ENCODE peak calls at places on chromosomes 1 and 21, in seven cellular contexts. A, Y, J, Z, O, K and H are unnamed samples.

GRCh38 chr1:30660241-30660640 is 63.1 kb downstream of the MATN1 start:
- DNase-seq in A (no peak), Y (no peak), J (no peak), Z (no peak), O (no peak), K (no peak), H (no peak)

GRCh38 chr1:59266927-59267293 is 30.0 kb upstream of the FGGY start:
- DNase-seq in A (no peak), Y (no peak), J (no peak), Z (no peak), O (no peak), K (no peak), H (no peak)

GRCh38 chr1:214404571-214405213 is 123.7 kb downstream of the SMYD2 start:
- DNase-seq in A (peak), Y (peak), J (no peak), Z (no peak), O (peak), K (no peak), H (no peak)

GRCh38 chr1:192724670-192725069 is 84.2 kb upstream of the RGS2 start:
- DNase-seq in A (no peak), Y (no peak), J (no peak), Z (no peak), O (no peak), K (no peak), H (no peak)

GRCh38 chr1:230084408-230085177 is 17.6 kb downstream of the GALNT2 start:
- DNase-seq in A (peak), Y (peak), J (no peak), Z (no peak), O (no peak), K (no peak), H (no peak)

GRCh38 chr1:33163621-33164071 is 18.2 kb downstream of the TRIM62 start:
- DNase-seq in A (no peak), Y (no peak), J (peak), Z (no peak), O (peak), K (no peak), H (no peak)

GRCh38 chr1:149843302-149844041 is 55.9 kb upstream of the BOLA1 start:
- DNase-seq in A (no peak), Y (peak), J (no peak), Z (no peak), O (no peak), K (no peak), H (no peak)

GRCh38 chr21:34989337-34990151 is 59.6 kb downstream of the RUNX1 start:
- DNase-seq in A (no peak), Y (no peak), J (no peak), Z (no peak), O (no peak), K (no peak), H (no peak)

GRCh38 chr1:38941527-38942019 is at the start of gene RHBDL2:
- DNase-seq in A (no peak), Y (no peak), J (no peak), Z (no peak), O (no peak), K (no peak), H (peak)

GRCh38 chr1:32997381-32997891 is 32.8 kb upstream of the RNF19B start:
- DNase-seq in A (no peak), Y (no peak), J (no peak), Z (no peak), O (no peak), K (no peak), H (no peak)

GRCh38 chr21:32572574-32573420 is 12.5 kb downstream of the TCP10L start:
- DNase-seq in A (no peak), Y (peak), J (no peak), Z (no peak), O (no peak), K (no peak), H (no peak)

GRCh38 chr21:15252437-15252836 is 187.6 kb upstream of the NRIP1 start:
- DNase-seq in A (no peak), Y (no peak), J (no peak), Z (no peak), O (no peak), K (no peak), H (no peak)

GRCh38 chr1:161228032-161228431 is 2.2 kb downstream of the TOMM40L start:
- DNase-seq in A (no peak), Y (no peak), J (no peak), Z (no peak), O (no peak), K (no peak), H (no peak)
- TF ChIP-seq SP1 in A (no peak), Y (no peak), J (no peak), Z (no peak), O (no peak), K (no peak), H (no peak)

DNA sequence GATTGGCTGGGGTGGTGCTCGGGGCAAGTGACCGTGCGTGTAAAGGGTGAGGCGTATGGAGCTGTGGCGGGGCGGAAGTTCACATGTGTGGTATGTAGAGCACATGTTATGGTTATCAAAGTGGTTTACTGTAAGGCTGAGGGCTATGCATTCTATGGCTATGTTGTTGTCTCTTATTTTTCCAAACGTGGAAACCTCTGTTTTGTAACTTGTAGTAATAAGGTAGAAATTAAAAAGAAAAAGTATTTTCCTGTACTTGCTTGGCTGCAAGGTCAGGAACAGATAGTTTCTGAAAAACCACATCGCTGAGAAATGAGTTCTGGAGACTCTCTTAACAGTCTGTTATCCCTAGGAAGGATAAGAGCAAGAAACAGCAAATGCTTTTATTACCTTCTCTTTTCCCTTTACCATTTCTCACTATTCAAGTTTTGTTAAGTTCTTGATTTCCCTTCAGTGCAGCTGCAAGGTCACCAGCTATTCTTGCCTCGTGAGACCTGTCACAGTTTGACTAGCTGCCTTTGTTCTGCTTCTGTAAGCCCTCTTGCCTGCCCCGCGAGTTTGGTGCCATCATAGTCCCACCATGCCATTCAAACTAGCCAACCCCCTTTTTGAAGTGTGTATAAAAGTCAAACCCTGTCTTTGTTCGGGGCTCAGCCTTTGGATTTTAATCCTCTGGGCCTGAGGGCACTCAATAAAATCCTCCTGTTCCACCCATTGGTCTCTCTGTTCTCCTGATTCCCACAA is 9.5 kb downstream of the RNU1-2 start:
- DNase-seq in A (peak), Y (peak), J (no peak), Z (peak), O (no peak), K (peak), H (peak)
- TF ChIP-seq SP1 in A (no peak), Y (no peak), J (no peak), Z (peak), O (no peak), K (peak), H (peak)

DNA sequence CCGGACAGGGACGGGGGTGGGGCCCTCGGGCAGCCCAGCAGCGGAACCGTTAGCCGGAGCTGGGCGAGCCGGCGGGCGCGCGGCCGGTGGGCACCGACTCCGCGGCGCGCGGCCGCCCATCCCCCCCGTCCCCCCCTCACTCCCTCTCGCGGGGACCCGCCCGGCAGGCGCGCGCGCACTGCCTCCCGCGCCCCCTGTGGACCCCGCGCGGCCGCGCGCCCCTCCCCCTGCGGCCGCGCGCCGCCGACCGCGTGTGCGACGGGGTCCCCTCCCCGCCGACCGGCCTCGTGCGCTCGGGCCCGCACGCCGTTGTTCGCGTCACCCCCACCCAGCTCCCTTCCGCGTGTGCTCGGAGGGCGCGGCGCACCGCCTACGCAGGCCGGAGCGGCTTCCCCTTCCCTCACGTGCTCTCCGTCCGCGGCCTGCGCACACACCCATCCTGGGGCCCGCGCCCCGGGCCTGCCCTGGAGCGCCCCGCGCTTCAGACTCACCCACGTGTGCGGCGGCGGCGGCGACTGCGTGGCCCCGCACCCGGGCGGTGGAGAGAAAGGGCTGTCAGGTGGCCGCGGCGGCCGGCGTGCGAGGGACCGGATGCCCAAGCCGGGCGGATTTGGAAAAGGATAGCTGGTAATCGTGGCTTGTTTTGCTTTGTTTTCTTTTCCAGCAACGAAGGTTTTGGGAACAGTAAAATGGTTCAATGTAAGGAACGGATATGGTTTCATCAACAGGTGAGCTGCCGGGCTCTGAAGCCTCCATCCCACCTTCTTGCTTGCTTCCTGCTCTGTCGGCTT is 716 bp downstream of the YBX1 start:
- DNase-seq in A (peak), Y (peak), J (peak), Z (peak), O (peak), K (no peak), H (no peak)
- TF ChIP-seq SP1 in A (no peak), Y (peak), J (no peak), Z (peak), O (peak), K (peak), H (no peak)

GRCh38 chr1:197336571-197336970 is 68.5 kb downstream of the CRB1 start:
- DNase-seq in A (no peak), Y (no peak), J (no peak), Z (no peak), O (no peak), K (no peak), H (no peak)
- TF ChIP-seq SP1 in A (no peak), Y (no peak), J (no peak), Z (no peak), O (no peak), K (no peak), H (no peak)